ENCODE peak calls at places on chromosomes 12 and 14, in seven cellular contexts. E is right lobe of liver, W is A549, U is GM12878, V is heart left ventricle, J is tibial nerve, M is IMR-90. Y is an unnamed sample.

GRCh38 chr14:31758941-31759340 is 197.7 kb downstream of the NUBPL start:
- DNase-seq in E (no peak), W (no peak), U (no peak), V (no peak), J (no peak), M (no peak), Y (no peak)

GRCh38 chr12:20492251-20492728 is 124.0 kb downstream of the PDE3A start:
- DNase-seq in E (no peak), W (peak; percentile 89), U (peak; percentile 5), V (no peak), J (no peak), M (peak; percentile 65), Y (no peak)

GRCh38 chr12:69925291-69925690 is 100.3 kb downstream of the MYRFL start:
- DNase-seq in E (no peak), W (no peak), U (no peak), V (no peak), J (no peak), M (no peak), Y (no peak)

GRCh38 chr14:20848955-20849570 is 42.1 kb upstream of the RNASE3 start:
- DNase-seq in E (no peak), W (peak; percentile 77), U (no peak), V (no peak), J (no peak), M (no peak), Y (no peak)

GRCh38 chr14:70735043-70735442 is 74.3 kb downstream of the MAP3K9 start:
- DNase-seq in E (no peak), W (no peak), U (no peak), V (no peak), J (no peak), M (no peak), Y (no peak)

GRCh38 chr12:47087088-47087688 is 7.4 kb upstream of the AMIGO2 start:
- DNase-seq in E (no peak), W (peak; percentile 31), U (no peak), V (no peak), J (no peak), M (peak; percentile 43), Y (no peak)

GRCh38 chr12:89393551-89394121 is 41.3 kb upstream of the DUSP6 start:
- DNase-seq in E (no peak), W (no peak), U (no peak), V (no peak), J (no peak), M (peak; percentile 32), Y (no peak)

GRCh38 chr12:50057896-50058670 is 687 bp downstream of the ASIC1 start:
- DNase-seq in E (no peak), W (no peak), U (no peak), V (no peak), J (no peak), M (no peak), Y (no peak)

GRCh38 chr12:50505945-50506344 is 1.2 kb downstream of the DIP2B start:
- DNase-seq in E (no peak), W (no peak), U (no peak), V (peak; percentile 16), J (peak; percentile 31), M (no peak), Y (no peak)

GRCh38 chr12:94650143-94651056 is at the start of gene TMCC3:
- DNase-seq in E (peak; percentile 74), W (no peak), U (no peak), V (peak; percentile 50), J (peak; percentile 16), M (no peak), Y (peak; percentile 75)

GRCh38 chr14:99534863-99535262 is 53.7 kb downstream of the CCNK start:
- DNase-seq in E (no peak), W (no peak), U (no peak), V (peak; percentile 55), J (no peak), M (no peak), Y (no peak)
- TF ChIP-seq POLR2A in E (no peak), W (no peak), U (no peak), V (no peak), J (no peak), M (no peak), Y (no peak)

DNA sequence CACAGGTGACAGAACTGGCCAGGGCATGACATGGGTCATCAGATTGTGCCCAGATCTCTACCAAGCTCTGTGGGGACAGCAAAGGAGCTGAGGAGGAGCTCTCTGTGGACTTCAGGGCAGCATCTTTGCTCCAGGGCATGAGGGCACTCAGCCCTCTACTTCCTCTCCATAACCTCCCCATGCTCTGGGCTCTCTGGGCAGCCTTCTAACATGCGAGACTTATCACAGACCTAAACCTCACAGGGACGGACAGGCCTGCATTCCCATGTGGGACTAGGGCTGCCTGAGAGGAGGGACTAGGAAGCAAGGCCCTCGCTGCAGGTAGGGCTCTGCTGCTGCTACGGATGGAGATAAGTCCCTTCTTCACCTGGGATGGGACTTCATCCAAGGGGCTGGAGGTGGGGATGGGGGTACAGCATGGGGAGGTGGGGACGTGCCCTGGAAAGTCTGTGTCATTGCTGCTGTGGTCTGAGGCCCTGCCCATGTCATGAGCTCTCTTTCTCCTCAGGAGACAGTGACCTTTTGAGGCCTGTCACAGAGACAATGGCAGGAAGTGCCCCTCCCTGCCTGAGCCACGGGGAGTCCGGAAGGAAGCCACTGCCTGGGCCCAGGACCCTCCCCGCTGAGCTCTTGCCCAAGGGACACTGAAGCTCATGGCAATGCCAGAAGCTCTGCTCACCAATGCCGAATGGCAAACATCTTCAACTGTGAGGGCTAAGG is 44.1 kb downstream of the PITPNM2 start:
- DNase-seq in E (peak; percentile 57), W (peak; percentile 39), U (no peak), V (peak; percentile 65), J (no peak), M (no peak), Y (peak; percentile 24)
- H3K4me1 ChIP-seq in E (no peaks in the 10 kb centered on the region), W (peaks cover 36% of the 10 kb centered on the region), U (peaks cover 9% of the 10 kb centered on the region), V (peaks cover 39% of the 10 kb centered on the region), J (peaks cover 50% of the 10 kb centered on the region), M (peaks cover 7% of the 10 kb centered on the region), Y (peaks cover 39% of the 10 kb centered on the region)

GRCh38 chr14:56185991-56186390 is 67.8 kb downstream of the PELI2 start:
- DNase-seq in E (no peak), W (no peak), U (no peak), V (no peak), J (no peak), M (no peak), Y (no peak)
- H3K27ac ChIP-seq in E (no peak overlapping the region), W (no peak overlapping the region), U (no peak overlapping the region), V (no peak overlapping the region), J (no peak overlapping the region), M (no peak overlapping the region), Y (no peak overlapping the region)

GRCh38 chr14:22918519-22918808 is 485 bp downstream of the RBM23 start:
- DNase-seq in E (no peak), W (no peak), U (peak; percentile 17), V (no peak), J (no peak), M (no peak), Y (no peak)

GRCh38 chr14:22920697-22921096 is 1.7 kb upstream of the RBM23 start:
- DNase-seq in E (no peak), W (no peak), U (no peak), V (peak; percentile 27), J (no peak), M (no peak), Y (no peak)

GRCh38 chr14:22919601-22919921 is 612 bp upstream of the RBM23 start:
- DNase-seq in E (no peak), W (no peak), U (no peak), V (no peak), J (no peak), M (no peak), Y (no peak)

GRCh38 chr14:22915886-22916521 is 2.9 kb downstream of the RBM23 start:
- DNase-seq in E (peak; percentile 51), W (no peak), U (no peak), V (no peak), J (no peak), M (no peak), Y (peak; percentile 47)

DNA sequence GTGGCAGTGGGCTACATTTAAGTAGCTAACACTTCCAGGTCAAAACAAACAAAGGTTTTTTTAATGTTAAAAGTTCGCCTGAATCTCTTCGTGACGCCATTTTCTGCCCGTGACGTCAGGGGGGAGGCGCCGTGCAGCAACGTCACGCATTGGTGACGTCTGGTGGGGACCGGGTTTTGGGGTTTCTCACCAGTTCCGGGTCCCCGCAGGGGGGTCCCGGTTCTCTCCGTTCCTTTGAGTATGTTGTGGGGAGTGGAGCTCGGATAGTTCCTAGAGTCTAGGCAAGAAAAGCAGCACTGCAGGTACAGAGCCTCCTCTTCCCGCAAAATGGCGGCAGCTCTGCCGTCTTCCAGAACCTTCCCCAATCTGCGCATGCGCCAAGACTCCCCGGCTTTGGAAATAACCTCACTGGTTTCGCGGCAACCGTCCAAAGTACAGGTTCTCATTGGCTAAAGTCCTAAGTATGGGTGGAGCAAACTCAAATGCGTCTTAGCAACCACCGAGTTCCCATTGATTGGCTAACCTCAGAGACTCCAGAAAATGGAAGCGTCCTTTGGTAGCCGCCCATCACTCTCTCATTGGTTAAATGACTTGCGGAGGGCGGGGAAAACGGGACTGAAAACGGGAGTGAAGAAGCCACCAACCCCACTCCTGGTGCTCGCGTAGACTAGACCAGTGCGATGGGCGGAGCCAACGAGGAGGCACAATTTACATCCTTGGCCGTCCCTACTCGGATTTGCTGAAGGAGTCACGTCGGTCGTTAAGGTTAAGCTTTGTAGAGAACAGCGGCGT is at the start of gene RBM23:
- DNase-seq in E (peak; percentile 100), W (peak; percentile 100), U (peak; percentile 100), V (peak; percentile 100), J (peak; percentile 100), M (peak; percentile 100), Y (peak; percentile 99)
- TF ChIP-seq POLR2A in E (peak; percentile 74), W (peak; percentile 75), U (peak; percentile 87), V (peak; percentile 83), J (peak; percentile 85), M (peak; percentile 88), Y (peak; percentile 87)

DNA sequence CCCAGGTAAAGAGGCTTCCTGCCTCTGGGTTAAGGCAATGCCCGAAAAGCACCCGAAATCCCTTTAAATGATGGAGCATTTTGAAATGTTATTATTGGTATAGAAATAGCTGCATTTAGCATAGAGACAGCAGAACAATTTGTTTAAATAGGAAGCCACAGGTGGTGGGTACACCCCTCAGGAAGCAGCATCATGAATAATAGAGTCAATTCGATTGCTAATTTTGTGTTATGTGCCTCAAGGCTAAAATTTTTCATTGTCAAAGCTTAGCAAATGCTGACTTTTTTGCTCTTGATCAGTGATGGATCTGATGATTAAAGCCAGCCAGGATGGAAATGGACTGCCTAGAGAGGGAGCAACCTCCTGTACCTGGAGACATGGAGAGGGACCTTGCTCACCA is 4.4 kb upstream of the KRT8 start:
- DNase-seq in E (no peak), W (no peak), U (no peak), V (no peak), J (no peak), M (no peak), Y (no peak)
- H3K4me1 ChIP-seq in E (no peaks in the 10 kb centered on the region), W (peaks cover 46% of the 10 kb centered on the region), U (peaks cover 12% of the 10 kb centered on the region), V (no peaks in the 10 kb centered on the region), J (peaks cover 9% of the 10 kb centered on the region), M (peaks cover 8% of the 10 kb centered on the region), Y (no peaks in the 10 kb centered on the region)

GRCh38 chr14:86065407-86065806 is 535.5 kb downstream of the FLRT2 start:
- DNase-seq in E (no peak), W (no peak), U (no peak), V (no peak), J (no peak), M (no peak), Y (no peak)
- H3K27ac ChIP-seq in E (no peak overlapping the region), W (no peak overlapping the region), U (no peak overlapping the region), V (no peak overlapping the region), J (no peak overlapping the region), M (no peak overlapping the region), Y (no peak overlapping the region)